ENCODE peak calls at places on chromosomes 6 and 20, in eight cellular contexts. S is neural crest cell, U is cardiac muscle cell, B is upper lobe of right lung, A is RWPE1, D is AG09309, P is B cell, R is T-helper 2 cell. Y is an unnamed sample.

GRCh38 chr6:13217206-13217905 is 111.0 kb downstream of the TBC1D7 start:
- DNase-seq in D (no peak), B (no peak), U (peak; percentile 6), R (no peak), S (no peak), P (no peak), A (no peak), Y (no peak)

GRCh38 chr6:37160922-37161778 is 8.8 kb upstream of the PIM1 start:
- DNase-seq in U (no peak), D (peak; percentile 80), S (no peak), R (no peak), B (no peak), P (peak; percentile 57), A (no peak), Y (peak; percentile 9)

GRCh38 chr6:129874837-129875236 is 13.7 kb upstream of the TMEM244 start:
- DNase-seq in P (no peak), S (no peak), R (no peak), U (no peak), B (no peak), D (no peak), A (no peak), Y (no peak)

GRCh38 chr20:37380864-37381579 is 35.1 kb downstream of the SRC start:
- DNase-seq in A (no peak), U (no peak), P (no peak), R (no peak), S (no peak), B (no peak), D (no peak), Y (peak; percentile 58)

GRCh38 chr6:168451805-168452204 is 10.8 kb downstream of the SMOC2 start:
- DNase-seq in P (no peak), A (peak; percentile 30), U (peak; percentile 21), B (no peak), R (no peak), D (no peak), S (no peak), Y (no peak)

GRCh38 chr6:169274761-169275160 is 21.1 kb upstream of the THBS2 start:
- DNase-seq in A (no peak), R (no peak), S (no peak), D (no peak), P (no peak), U (no peak), B (no peak), Y (no peak)

GRCh38 chr6:44779130-44779826 is 391.8 kb downstream of the CDC5L start:
- DNase-seq in P (no peak), B (no peak), A (no peak), R (no peak), S (no peak), U (no peak), D (no peak), Y (no peak)

GRCh38 chr6:4313044-4313686 is 177.8 kb upstream of the ECI2 start:
- DNase-seq in B (no peak), P (no peak), A (peak; percentile 82), R (no peak), D (peak; percentile 91), S (no peak), U (peak; percentile 19), Y (no peak)

GRCh38 chr20:1569417-1569861 is 11.9 kb upstream of the SIRPD start:
- DNase-seq in U (no peak), B (no peak), P (no peak), R (no peak), A (peak; percentile 92), D (no peak), S (no peak), Y (no peak)

GRCh38 chr20:51661609-51662178 is 106.5 kb downstream of the ATP9A start:
- DNase-seq in P (no peak), U (no peak), D (peak; percentile 27), S (no peak), R (no peak), A (peak; percentile 67), B (no peak), Y (no peak)

GRCh38 chr6:129860901-129861665 is at the start of gene TMEM244:
- DNase-seq in D (peak; percentile 74), S (no peak), U (peak; percentile 22), R (no peak), A (no peak), P (peak; percentile 9), B (no peak), Y (no peak)

GRCh38 chr6:168032383-168032760 is 34.9 kb downstream of the KIF25 start:
- DNase-seq in P (no peak), R (no peak), U (no peak), S (no peak), B (no peak), A (peak; percentile 40), D (peak; percentile 46), Y (no peak)

GRCh38 chr6:155185544-155185943 is 78.3 kb upstream of the CLDN20 start:
- DNase-seq in S (no peak), U (no peak), A (peak; percentile 74), R (no peak), B (no peak), D (no peak), P (no peak), Y (no peak)

GRCh38 chr6:74091794-74092157 is 395.8 kb downstream of the CD109 start:
- DNase-seq in D (no peak), A (no peak), R (no peak), P (no peak), S (no peak), U (no peak), B (no peak), Y (no peak)

GRCh38 chr20:11379257-11380011 is 538.3 kb upstream of the BTBD3 start:
- DNase-seq in R (no peak), B (no peak), A (no peak), D (no peak), P (no peak), U (peak; percentile 78), S (peak; percentile 30), Y (peak; percentile 71)

GRCh38 chr6:97059473-97059872 is 134.9 kb downstream of the KLHL32 start:
- DNase-seq in S (no peak), D (peak; percentile 14), B (no peak), U (peak; percentile 42), P (peak; percentile 41), A (peak; percentile 34), R (no peak), Y (no peak)

GRCh38 chr20:1832634-1833033 is 62.6 kb upstream of the SIRPA start:
- DNase-seq in P (no peak), D (no peak), B (no peak), A (no peak), R (no peak), U (peak; percentile 52), S (no peak), Y (no peak)

GRCh38 chr6:138404666-138405337 is 779 bp downstream of the HEBP2 start:
- DNase-seq in U (peak; percentile 19), R (no peak), B (peak; percentile 70), A (no peak), D (no peak), P (no peak), S (no peak), Y (no peak)

GRCh38 chr6:4518506-4518905 is 257.7 kb upstream of the CDYL start:
- DNase-seq in A (no peak), D (peak; percentile 25), U (no peak), B (no peak), S (no peak), P (no peak), R (no peak), Y (no peak)

GRCh38 chr6:84575264-84575663 is 189.1 kb downstream of the TBX18 start:
- DNase-seq in B (no peak), P (no peak), U (no peak), R (no peak), A (peak; percentile 11), S (no peak), D (peak; percentile 27), Y (no peak)

GRCh38 chr6:142872376-142872775 is 72.6 kb downstream of the HIVEP2 start:
- DNase-seq in S (no peak), P (no peak), B (no peak), U (no peak), D (no peak), R (no peak), A (no peak), Y (no peak)

GRCh38 chr6:169253745-169254238 is at the start of gene THBS2:
- DNase-seq in R (no peak), B (peak; percentile 62), U (peak; percentile 23), D (peak; percentile 99), S (no peak), A (peak; percentile 46), P (no peak), Y (no peak)

GRCh38 chr6:148608211-148608951 is 138.4 kb upstream of the UST start:
- DNase-seq in A (no peak), U (no peak), P (no peak), B (no peak), D (no peak), R (no peak), S (no peak), Y (no peak)

GRCh38 chr20:61932711-61933480 is 132.8 kb downstream of the TAF4 start:
- DNase-seq in D (no peak), R (no peak), S (no peak), B (peak; percentile 63), U (no peak), P (no peak), A (no peak), Y (peak; percentile 77)

GRCh38 chr6:116424001-116424400 is 37.2 kb upstream of the CALHM6 start:
- DNase-seq in S (no peak), U (no peak), P (no peak), D (no peak), B (no peak), R (no peak), A (no peak), Y (no peak)

GRCh38 chr6:74598473-74599393 is 607.1 kb downstream of the COL12A1 start:
- DNase-seq in B (no peak), U (no peak), R (no peak), A (peak; percentile 15), P (no peak), S (no peak), D (peak; percentile 73), Y (no peak)

GRCh38 chr20:50848846-50849673 is 54.2 kb downstream of the BCAS4 start:
- DNase-seq in S (no peak), R (no peak), A (no peak), P (peak; percentile 32), D (no peak), B (no peak), U (no peak), Y (no peak)

GRCh38 chr6:129153257-129153656 is 270.3 kb downstream of the LAMA2 start:
- DNase-seq in U (no peak), P (no peak), A (no peak), R (no peak), D (no peak), S (no peak), B (no peak), Y (no peak)

GRCh38 chr20:8509809-8510208 is 377.7 kb downstream of the PLCB1 start:
- DNase-seq in R (no peak), D (no peak), A (peak; percentile 6), B (no peak), P (no peak), U (no peak), S (no peak), Y (no peak)

GRCh38 chr20:4740774-4741431 is 19.2 kb downstream of the PRND start:
- DNase-seq in D (no peak), S (peak; percentile 75), R (peak; percentile 32), B (no peak), A (no peak), U (peak; percentile 64), P (peak; percentile 75), Y (no peak)

GRCh38 chr20:46089338-46090094 is at the start of gene NCOA5:
- DNase-seq in S (peak; percentile 91), D (peak; percentile 87), P (peak; percentile 96), U (peak; percentile 98), A (peak; percentile 99), R (peak; percentile 83), B (peak; percentile 98), Y (peak; percentile 99)

GRCh38 chr6:53464942-53465460 is 79.9 kb downstream of the GCLC start:
- DNase-seq in S (no peak), U (no peak), R (no peak), D (no peak), B (peak; percentile 85), P (no peak), A (peak; percentile 37), Y (no peak)

GRCh38 chr20:237918-238317 is 10.9 kb downstream of the DEFB129 start:
- DNase-seq in P (peak; percentile 17), A (no peak), D (no peak), R (no peak), U (no peak), B (no peak), S (no peak), Y (no peak)

GRCh38 chr6:108555399-108556052 is 5.2 kb upstream of the FOXO3 start:
- DNase-seq in D (no peak), P (no peak), B (no peak), R (no peak), A (peak; percentile 25), U (no peak), S (no peak), Y (no peak)